ENCODE peak calls at places on chromosomes 16 and 17, in five cellular contexts. S is H9, K is H1, N is neuronal stem cell, B is mesenchymal stem cell. R is an unnamed sample.

GRCh38 chr16:2779978-2780898 is 3.2 kb upstream of the ELOB start:
- DNase-seq in B (no peak), N (no peak), K (no peak), S (peak), R (no peak)

GRCh38 chr16:49528035-49528434 is 154.4 kb downstream of the C16orf78 start:
- DNase-seq in S (no peak), B (peak), K (no peak), N (no peak), R (no peak)

GRCh38 chr17:37062036-37062435 is 113.3 kb downstream of the AATF start:
- DNase-seq in N (no peak), B (no peak), S (no peak), K (no peak), R (no peak)

GRCh38 chr16:9966569-9967157 is 215.6 kb downstream of the GRIN2A start:
- DNase-seq in S (no peak), K (no peak), B (peak), N (no peak), R (no peak)

GRCh38 chr16:84985079-84986065 is 26.0 kb downstream of the ZDHHC7 start:
- DNase-seq in K (no peak), B (peak), N (no peak), S (no peak), R (no peak)

GRCh38 chr17:16281351-16281750 is 64.3 kb downstream of the PIGL start:
- DNase-seq in K (no peak), S (no peak), N (no peak), B (peak), R (peak)

GRCh38 chr17:73432624-73433190 is 120.9 kb upstream of the CDC42EP4 start:
- DNase-seq in K (no peak), S (peak), N (no peak), B (no peak), R (no peak)

GRCh38 chr17:78644971-78645370 is 67.8 kb upstream of the DNAH17 start:
- DNase-seq in S (no peak), B (no peak), K (no peak), N (no peak), R (no peak)

GRCh38 chr16:6946802-6947201 is 385.8 kb upstream of the RBFOX1 start:
- DNase-seq in S (no peak), N (no peak), K (no peak), B (no peak), R (no peak)

GRCh38 chr16:53721017-53721416 is 17.1 kb downstream of the FTO start:
- DNase-seq in B (no peak), K (no peak), N (no peak), S (no peak), R (no peak)

GRCh38 chr17:17497065-17497844 is 1.1 kb upstream of the RASD1 start:
- DNase-seq in S (peak), B (no peak), N (no peak), K (no peak), R (no peak)

GRCh38 chr17:8118769-8119574 is 658 bp upstream of the ALOXE3 start:
- DNase-seq in N (peak), S (peak), B (peak), K (no peak), R (peak)

GRCh38 chr17:77908501-77908900 is 50.0 kb upstream of the TNRC6C start:
- DNase-seq in N (no peak), K (no peak), B (no peak), S (no peak), R (no peak)

GRCh38 chr17:37490638-37491614 is 1.2 kb downstream of the DUSP14 start:
- DNase-seq in B (peak), K (no peak), S (peak), N (peak), R (peak)

GRCh38 chr16:85607796-85608514 is 5.2 kb upstream of the GSE1 start:
- DNase-seq in K (no peak), S (no peak), B (no peak), N (no peak), R (no peak)

GRCh38 chr17:11404431-11404830 is 163.4 kb downstream of the SHISA6 start:
- DNase-seq in S (no peak), B (no peak), N (no peak), K (no peak), R (no peak)

GRCh38 chr17:82767041-82767754 is 15.3 kb downstream of the TBCD start:
- DNase-seq in S (peak), B (peak), N (no peak), K (no peak), R (peak)

GRCh38 chr17:82565551-82565950 is 46.0 kb downstream of the FOXK2 start:
- DNase-seq in N (no peak), S (no peak), B (no peak), K (no peak), R (no peak)

GRCh38 chr17:58694302-58694701 is 1.9 kb downstream of the RAD51C start:
- DNase-seq in B (no peak), N (no peak), K (no peak), S (no peak), R (peak)

GRCh38 chr17:76538941-76539340 is 903 bp upstream of the PRCD start:
- DNase-seq in N (no peak), S (no peak), B (no peak), K (no peak), R (no peak)

GRCh38 chr16:67653131-67654068 is 6.7 kb downstream of the ACD start:
- DNase-seq in N (no peak), S (no peak), B (peak), K (no peak), R (no peak)

GRCh38 chr17:17376362-17376761 is 73.2 kb downstream of the NT5M start:
- DNase-seq in B (peak), N (no peak), K (no peak), S (no peak), R (peak)

GRCh38 chr17:46002311-46002972 is 3.4 kb downstream of the STH start:
- DNase-seq in B (peak), S (peak), N (peak), K (peak), R (peak)

GRCh38 chr17:66494023-66494803 is 191.8 kb downstream of the PRKCA start:
- DNase-seq in S (no peak), B (peak), N (no peak), K (no peak), R (no peak)

GRCh38 chr17:37273419-37274051 is 102.2 kb upstream of the C17orf78 start:
- DNase-seq in K (no peak), N (no peak), S (peak), B (peak), R (no peak)

GRCh38 chr16:64964126-64964540 is 157.7 kb downstream of the CDH11 start:
- DNase-seq in N (no peak), B (peak), K (no peak), S (no peak), R (no peak)

GRCh38 chr17:12719948-12720347 is 54.3 kb downstream of the MYOCD start:
- DNase-seq in K (no peak), S (peak), B (no peak), N (no peak), R (no peak)

GRCh38 chr17:12727076-12727750 is 61.5 kb downstream of the MYOCD start:
- DNase-seq in B (peak), S (no peak), K (no peak), N (no peak), R (peak)

GRCh38 chr17:12721581-12721980 is 55.9 kb downstream of the MYOCD start:
- DNase-seq in K (no peak), S (no peak), N (no peak), B (no peak), R (no peak)

GRCh38 chr17:12726131-12726530 is 60.4 kb downstream of the MYOCD start:
- DNase-seq in S (no peak), N (no peak), B (peak), K (no peak), R (peak)

DNA sequence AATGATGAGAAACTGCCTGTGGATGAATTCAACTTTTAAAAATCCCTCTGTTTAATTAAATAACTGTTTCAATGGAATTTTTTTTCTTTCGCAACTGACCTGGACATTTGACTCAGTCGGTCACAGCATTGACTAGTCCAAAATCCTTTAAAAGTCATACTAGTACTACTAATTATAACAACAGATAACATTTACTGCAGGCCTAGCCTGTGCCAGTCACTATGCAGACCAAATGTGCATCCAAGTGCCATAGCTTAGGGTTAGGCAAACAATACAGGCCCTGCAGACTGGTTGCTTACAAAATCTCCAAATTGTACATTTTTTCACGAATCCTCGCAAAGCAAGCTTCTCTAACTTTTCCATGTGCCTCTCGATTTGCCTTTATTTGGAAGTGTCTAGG is 56.6 kb downstream of the MYOCD start:
- DNase-seq in K (no peak), N (no peak), S (no peak), B (no peak), R (no peak)
- H2BK12ac ChIP-seq in K (no peak), N (no peak), S (no peak), B (no peak), R (no peak)

DNA sequence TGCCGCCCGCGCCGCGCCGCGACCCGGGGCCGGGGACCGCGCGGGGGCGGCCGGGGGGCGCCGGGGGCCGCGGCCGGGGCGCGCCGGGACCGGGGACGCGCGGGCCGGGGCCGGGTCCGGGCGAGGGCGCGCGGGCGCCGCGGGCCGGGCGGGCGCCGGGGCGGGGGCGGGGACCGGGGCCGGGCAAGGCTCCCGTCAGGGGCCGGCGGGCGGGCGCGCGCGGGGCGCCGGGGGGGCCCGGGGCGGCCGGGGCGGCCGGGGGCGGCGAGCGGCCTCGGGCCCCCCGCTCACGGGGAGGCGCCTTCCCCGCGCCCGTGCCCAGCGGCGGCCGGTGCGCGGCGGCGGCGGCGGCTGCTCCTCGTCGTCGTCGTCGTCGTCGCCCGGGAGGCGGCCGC is 586 bp downstream of the ZCCHC14 start:
- DNase-seq in K (no peak), S (no peak), N (no peak), B (no peak), R (no peak)
- H2BK12ac ChIP-seq in K (no peak), S (no peak), N (no peak), B (no peak), R (no peak)

DNA sequence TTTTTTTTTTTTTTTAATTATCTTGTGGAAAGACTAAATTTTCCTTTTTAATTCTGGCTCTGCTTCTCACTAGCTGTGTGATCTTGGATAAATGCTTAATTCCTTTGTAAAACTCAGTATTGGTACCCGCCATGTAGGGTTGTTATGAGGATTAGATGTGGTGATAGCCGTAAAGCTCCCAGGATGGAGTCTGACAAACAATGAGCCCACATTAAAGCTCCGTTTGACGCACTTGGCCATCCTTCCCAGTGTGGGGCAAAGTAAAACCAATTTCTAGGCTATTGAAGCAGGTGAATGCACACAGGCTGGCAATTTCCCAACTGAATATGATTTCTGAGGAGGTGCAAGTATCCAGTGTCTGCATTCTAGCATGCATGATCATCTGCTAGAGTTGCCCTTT is 123.6 kb downstream of the MRTFB start:
- DNase-seq in N (no peak), S (no peak), B (no peak), K (no peak), R (no peak)
- H2BK12ac ChIP-seq in N (no peak), S (no peak), B (no peak), K (no peak), R (no peak)

GRCh38 chr17:27521281-27522027 is 65.2 kb downstream of the KSR1 start:
- DNase-seq in K (no peak), B (peak), N (no peak), S (no peak), R (peak)
- H2BK12ac ChIP-seq in K (peak), B (no peak), N (no peak), S (no peak), R (no peak)

GRCh38 chr16:23182675-23183485 is at the start of gene SCNN1G:
- DNase-seq in S (peak), B (no peak), N (peak), K (no peak), R (peak)
- H2BK12ac ChIP-seq in S (no peak), B (no peak), N (no peak), K (no peak), R (no peak)

DNA sequence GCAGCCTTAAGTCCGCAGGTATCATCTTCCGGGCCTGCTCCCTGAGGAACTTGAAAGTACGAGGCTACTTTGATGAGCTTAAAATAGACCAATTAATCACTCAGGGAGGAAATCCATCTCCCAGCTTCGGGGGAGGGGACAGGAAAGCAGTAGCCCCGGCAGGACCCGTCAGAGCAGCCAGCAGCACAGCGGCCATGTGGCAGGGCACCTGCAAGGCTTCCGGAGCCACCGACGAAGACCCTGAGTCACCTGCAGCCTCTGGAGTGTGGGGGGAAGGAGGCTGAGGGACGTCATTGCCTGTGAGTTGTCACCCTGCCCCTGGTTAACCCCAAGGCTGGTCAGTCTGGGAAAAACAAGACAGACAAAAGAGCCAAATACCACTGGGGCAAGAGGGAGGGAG is 4.4 kb upstream of the CYB561 start:
- DNase-seq in S (no peak), N (no peak), B (no peak), K (no peak), R (no peak)
- H2BK12ac ChIP-seq in S (no peak), N (no peak), B (no peak), K (no peak), R (no peak)

GRCh38 chr16:81241706-81242105 is 3.2 kb downstream of the BCO1 start:
- DNase-seq in K (no peak), N (no peak), B (no peak), S (no peak), R (no peak)
- H2BK12ac ChIP-seq in K (no peak), N (peak), B (no peak), S (no peak), R (no peak)

GRCh38 chr17:72255481-72255880 is 134.7 kb downstream of the SOX9 start:
- DNase-seq in K (no peak), B (no peak), N (no peak), S (no peak), R (no peak)
- H2BK12ac ChIP-seq in K (no peak), B (no peak), N (no peak), S (no peak), R (no peak)

R was measured in trophoblast cell.